ENCODE peak calls at places on chromosomes 12 and 14, in nine cellular contexts. One of them, this sample, is unnamed.
A peak's percentile ranks its signal among the peaks of the same experiment; 100 is the strongest.

GRCh38 chr14:79551591-79551990 is 659.7 kb downstream of the DIO2 start:
- DNase-seq in OCI-LY7: no peak
- DNase-seq in GM20000: no peak
- DNase-seq in PC-9: no peak
- DNase-seq in neural crest cell: no peak
- DNase-seq in endothelial cell: no peak
- DNase-seq in heart left ventricle: no peak
- DNase-seq in IMR-90: no peak
- DNase-seq in cardiac fibroblast: no peak
- DNase-seq in this sample: no peak

GRCh38 chr12:2284857-2285256 is 232.1 kb downstream of the CACNA1C start:
- DNase-seq in OCI-LY7: peak; percentile 87
- DNase-seq in GM20000: peak; percentile 47
- DNase-seq in PC-9: no peak
- DNase-seq in neural crest cell: peak; percentile 69
- DNase-seq in endothelial cell: peak; percentile 83
- DNase-seq in heart left ventricle: peak; percentile 89
- DNase-seq in IMR-90: peak; percentile 73
- DNase-seq in cardiac fibroblast: peak; percentile 86
- DNase-seq in this sample: peak; percentile 39

GRCh38 chr12:57276935-57277563 is 26.1 kb upstream of the STAC3 start:
- DNase-seq in OCI-LY7: peak; percentile 38
- DNase-seq in GM20000: no peak
- DNase-seq in PC-9: no peak
- DNase-seq in neural crest cell: no peak
- DNase-seq in endothelial cell: peak; percentile 45
- DNase-seq in heart left ventricle: no peak
- DNase-seq in IMR-90: peak; percentile 49
- DNase-seq in cardiac fibroblast: peak; percentile 57
- DNase-seq in this sample: no peak

GRCh38 chr12:70227911-70228310 is 15.3 kb upstream of the CNOT2 start:
- DNase-seq in OCI-LY7: no peak
- DNase-seq in GM20000: no peak
- DNase-seq in PC-9: no peak
- DNase-seq in neural crest cell: no peak
- DNase-seq in endothelial cell: no peak
- DNase-seq in heart left ventricle: no peak
- DNase-seq in IMR-90: no peak
- DNase-seq in cardiac fibroblast: no peak
- DNase-seq in this sample: no peak

GRCh38 chr14:96567289-96567899 is 65.2 kb downstream of the PAPOLA start:
- DNase-seq in OCI-LY7: peak; percentile 36
- DNase-seq in GM20000: no peak
- DNase-seq in PC-9: no peak
- DNase-seq in neural crest cell: no peak
- DNase-seq in endothelial cell: no peak
- DNase-seq in heart left ventricle: no peak
- DNase-seq in IMR-90: peak; percentile 50
- DNase-seq in cardiac fibroblast: peak; percentile 62
- DNase-seq in this sample: peak; percentile 13

GRCh38 chr12:69523433-69524330 is 53.5 kb downstream of the FRS2 start:
- DNase-seq in OCI-LY7: no peak
- DNase-seq in GM20000: no peak
- DNase-seq in PC-9: no peak
- DNase-seq in neural crest cell: no peak
- DNase-seq in endothelial cell: no peak
- DNase-seq in heart left ventricle: peak; percentile 54
- DNase-seq in IMR-90: no peak
- DNase-seq in cardiac fibroblast: no peak
- DNase-seq in this sample: no peak

GRCh38 chr12:20494803-20495202 is 126.5 kb downstream of the PDE3A start:
- DNase-seq in OCI-LY7: no peak
- DNase-seq in GM20000: no peak
- DNase-seq in PC-9: no peak
- DNase-seq in neural crest cell: no peak
- DNase-seq in endothelial cell: no peak
- DNase-seq in heart left ventricle: no peak
- DNase-seq in IMR-90: peak; percentile 59
- DNase-seq in cardiac fibroblast: no peak
- DNase-seq in this sample: no peak

GRCh38 chr12:123966596-123966995 is 6.0 kb downstream of the CCDC92 start:
- DNase-seq in OCI-LY7: no peak
- DNase-seq in GM20000: no peak
- DNase-seq in PC-9: no peak
- DNase-seq in neural crest cell: no peak
- DNase-seq in endothelial cell: no peak
- DNase-seq in heart left ventricle: no peak
- DNase-seq in IMR-90: peak; percentile 80
- DNase-seq in cardiac fibroblast: peak; percentile 23
- DNase-seq in this sample: no peak

GRCh38 chr12:67091204-67091603 is 178.0 kb upstream of the CAND1 start:
- DNase-seq in OCI-LY7: no peak
- DNase-seq in GM20000: no peak
- DNase-seq in PC-9: no peak
- DNase-seq in neural crest cell: no peak
- DNase-seq in endothelial cell: no peak
- DNase-seq in heart left ventricle: no peak
- DNase-seq in IMR-90: no peak
- DNase-seq in cardiac fibroblast: no peak
- DNase-seq in this sample: no peak

GRCh38 chr14:66284346-66284745 is 201.8 kb upstream of the CCDC196 start:
- DNase-seq in OCI-LY7: no peak
- DNase-seq in GM20000: no peak
- DNase-seq in PC-9: no peak
- DNase-seq in neural crest cell: no peak
- DNase-seq in endothelial cell: no peak
- DNase-seq in heart left ventricle: no peak
- DNase-seq in IMR-90: peak; percentile 0
- DNase-seq in cardiac fibroblast: no peak
- DNase-seq in this sample: no peak

GRCh38 chr12:85654456-85654840 is 181.8 kb downstream of the RASSF9 start:
- DNase-seq in OCI-LY7: no peak
- DNase-seq in GM20000: no peak
- DNase-seq in PC-9: no peak
- DNase-seq in neural crest cell: no peak
- DNase-seq in endothelial cell: no peak
- DNase-seq in heart left ventricle: no peak
- DNase-seq in IMR-90: no peak
- DNase-seq in cardiac fibroblast: no peak
- DNase-seq in this sample: no peak

GRCh38 chr12:32615441-32615840 is 63.7 kb upstream of the DNM1L start:
- DNase-seq in OCI-LY7: no peak
- DNase-seq in GM20000: no peak
- DNase-seq in PC-9: no peak
- DNase-seq in neural crest cell: no peak
- DNase-seq in endothelial cell: no peak
- DNase-seq in heart left ventricle: no peak
- DNase-seq in IMR-90: no peak
- DNase-seq in cardiac fibroblast: no peak
- DNase-seq in this sample: no peak

GRCh38 chr12:3175238-3175637 is 98.1 kb downstream of the TSPAN9 start:
- DNase-seq in OCI-LY7: no peak
- DNase-seq in GM20000: no peak
- DNase-seq in PC-9: no peak
- DNase-seq in neural crest cell: no peak
- DNase-seq in endothelial cell: no peak
- DNase-seq in heart left ventricle: no peak
- DNase-seq in IMR-90: no peak
- DNase-seq in cardiac fibroblast: no peak
- DNase-seq in this sample: no peak

GRCh38 chr12:7602287-7602686 is 63.4 kb downstream of the APOBEC1 start:
- DNase-seq in OCI-LY7: no peak
- DNase-seq in GM20000: no peak
- DNase-seq in PC-9: no peak
- DNase-seq in neural crest cell: no peak
- DNase-seq in endothelial cell: no peak
- DNase-seq in heart left ventricle: no peak
- DNase-seq in IMR-90: peak; percentile 11
- DNase-seq in cardiac fibroblast: no peak
- DNase-seq in this sample: no peak

DNA sequence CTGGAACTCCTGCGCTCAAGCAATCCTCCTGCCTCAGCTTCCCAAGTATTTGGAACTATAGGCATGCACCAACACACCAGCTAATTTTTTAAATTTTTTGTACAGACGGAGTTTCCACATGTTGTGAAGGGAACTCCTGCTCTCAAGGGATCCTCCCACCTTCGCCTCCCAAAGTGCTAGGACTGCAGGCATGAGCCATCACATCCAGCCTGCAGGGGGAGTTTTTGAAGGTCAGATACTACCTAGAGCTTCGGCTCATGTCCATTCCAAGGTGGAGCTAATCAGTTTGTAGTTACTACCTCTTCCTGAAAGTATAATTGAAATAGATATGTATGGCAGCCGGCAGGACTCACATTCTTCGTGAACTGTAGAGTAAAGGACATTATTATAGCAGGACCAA is 3.7 kb upstream of the TAS2R19 start:
- DNase-seq in OCI-LY7: peak; percentile 3
- DNase-seq in GM20000: no peak
- DNase-seq in PC-9: no peak
- DNase-seq in neural crest cell: no peak
- DNase-seq in endothelial cell: peak; percentile 26
- DNase-seq in heart left ventricle: no peak
- DNase-seq in IMR-90: no peak
- DNase-seq in cardiac fibroblast: no peak
- DNase-seq in this sample: no peak
- TF ChIP-seq CTCF in OCI-LY7: peak; percentile 39
- TF ChIP-seq CTCF in GM20000: no peak
- TF ChIP-seq CTCF in PC-9: no peak
- TF ChIP-seq CTCF in neural crest cell: no peak
- TF ChIP-seq CTCF in endothelial cell: no peak
- TF ChIP-seq CTCF in heart left ventricle: no peak
- TF ChIP-seq CTCF in IMR-90: no peak
- TF ChIP-seq CTCF in cardiac fibroblast: peak; percentile 32
- TF ChIP-seq CTCF in this sample: no peak

GRCh38 chr12:95371571-95371970 is 102.4 kb upstream of the METAP2 start:
- DNase-seq in OCI-LY7: no peak
- DNase-seq in GM20000: no peak
- DNase-seq in PC-9: no peak
- DNase-seq in neural crest cell: no peak
- DNase-seq in endothelial cell: no peak
- DNase-seq in heart left ventricle: no peak
- DNase-seq in IMR-90: no peak
- DNase-seq in cardiac fibroblast: no peak
- DNase-seq in this sample: no peak

GRCh38 chr12:95365912-95366311 is 108.0 kb upstream of the METAP2 start:
- DNase-seq in OCI-LY7: no peak
- DNase-seq in GM20000: no peak
- DNase-seq in PC-9: no peak
- DNase-seq in neural crest cell: no peak
- DNase-seq in endothelial cell: no peak
- DNase-seq in heart left ventricle: no peak
- DNase-seq in IMR-90: no peak
- DNase-seq in cardiac fibroblast: no peak
- DNase-seq in this sample: no peak

GRCh38 chr12:95368931-95369330 is 105.0 kb upstream of the METAP2 start:
- DNase-seq in OCI-LY7: no peak
- DNase-seq in GM20000: no peak
- DNase-seq in PC-9: no peak
- DNase-seq in neural crest cell: no peak
- DNase-seq in endothelial cell: no peak
- DNase-seq in heart left ventricle: no peak
- DNase-seq in IMR-90: no peak
- DNase-seq in cardiac fibroblast: no peak
- DNase-seq in this sample: no peak
- TF ChIP-seq CTCF in OCI-LY7: no peak
- TF ChIP-seq CTCF in GM20000: no peak
- TF ChIP-seq CTCF in PC-9: no peak
- TF ChIP-seq CTCF in neural crest cell: no peak
- TF ChIP-seq CTCF in endothelial cell: no peak
- TF ChIP-seq CTCF in heart left ventricle: no peak
- TF ChIP-seq CTCF in IMR-90: no peak
- TF ChIP-seq CTCF in cardiac fibroblast: no peak
- TF ChIP-seq CTCF in this sample: no peak

GRCh38 chr14:31967669-31967975 is 109.5 kb upstream of the ARHGAP5 start:
- DNase-seq in OCI-LY7: no peak
- DNase-seq in GM20000: no peak
- DNase-seq in PC-9: no peak
- DNase-seq in neural crest cell: no peak
- DNase-seq in endothelial cell: no peak
- DNase-seq in heart left ventricle: no peak
- DNase-seq in IMR-90: no peak
- DNase-seq in cardiac fibroblast: no peak
- DNase-seq in this sample: no peak

GRCh38 chr14:31968107-31968810 is 108.8 kb upstream of the ARHGAP5 start:
- DNase-seq in OCI-LY7: peak; percentile 27
- DNase-seq in GM20000: no peak
- DNase-seq in PC-9: no peak
- DNase-seq in neural crest cell: no peak
- DNase-seq in endothelial cell: no peak
- DNase-seq in heart left ventricle: no peak
- DNase-seq in IMR-90: peak; percentile 45
- DNase-seq in cardiac fibroblast: peak; percentile 12
- DNase-seq in this sample: no peak

GRCh38 chr14:31969841-31970240 is 107.3 kb upstream of the ARHGAP5 start:
- DNase-seq in OCI-LY7: no peak
- DNase-seq in GM20000: no peak
- DNase-seq in PC-9: no peak
- DNase-seq in neural crest cell: no peak
- DNase-seq in endothelial cell: no peak
- DNase-seq in heart left ventricle: no peak
- DNase-seq in IMR-90: no peak
- DNase-seq in cardiac fibroblast: no peak
- DNase-seq in this sample: no peak

GRCh38 chr14:31969371-31969770 is 107.7 kb upstream of the ARHGAP5 start:
- DNase-seq in OCI-LY7: no peak
- DNase-seq in GM20000: no peak
- DNase-seq in PC-9: no peak
- DNase-seq in neural crest cell: no peak
- DNase-seq in endothelial cell: no peak
- DNase-seq in heart left ventricle: no peak
- DNase-seq in IMR-90: no peak
- DNase-seq in cardiac fibroblast: no peak
- DNase-seq in this sample: no peak

GRCh38 chr14:31968912-31969311 is 108.2 kb upstream of the ARHGAP5 start:
- DNase-seq in OCI-LY7: no peak
- DNase-seq in GM20000: no peak
- DNase-seq in PC-9: no peak
- DNase-seq in neural crest cell: no peak
- DNase-seq in endothelial cell: no peak
- DNase-seq in heart left ventricle: no peak
- DNase-seq in IMR-90: no peak
- DNase-seq in cardiac fibroblast: no peak
- DNase-seq in this sample: no peak
- TF ChIP-seq CTCF in OCI-LY7: no peak
- TF ChIP-seq CTCF in GM20000: no peak
- TF ChIP-seq CTCF in PC-9: no peak
- TF ChIP-seq CTCF in neural crest cell: peak; percentile 25
- TF ChIP-seq CTCF in endothelial cell: no peak
- TF ChIP-seq CTCF in heart left ventricle: no peak
- TF ChIP-seq CTCF in IMR-90: no peak
- TF ChIP-seq CTCF in cardiac fibroblast: peak; percentile 1
- TF ChIP-seq CTCF in this sample: no peak

DNA sequence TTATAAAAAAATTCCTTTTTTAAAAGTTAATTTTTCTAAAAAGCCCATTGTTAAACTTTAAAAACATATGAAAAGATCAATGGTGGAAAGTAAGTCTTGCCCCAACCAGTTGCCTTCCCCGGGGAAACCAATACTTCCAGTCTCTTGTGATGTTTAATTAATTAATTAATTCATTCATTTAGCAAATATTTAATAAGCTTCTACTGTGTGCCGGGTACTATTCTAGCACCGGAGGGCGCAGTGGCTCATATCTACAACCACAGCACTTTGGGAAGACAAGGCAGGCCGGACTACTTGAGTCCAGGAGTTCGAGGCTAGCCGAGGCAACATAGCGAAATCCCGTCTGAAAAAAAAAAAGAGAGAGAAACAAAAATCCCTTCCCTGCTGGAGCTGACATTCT is 87.4 kb downstream of the HECTD4 start:
- DNase-seq in OCI-LY7: no peak
- DNase-seq in GM20000: no peak
- DNase-seq in PC-9: no peak
- DNase-seq in neural crest cell: no peak
- DNase-seq in endothelial cell: no peak
- DNase-seq in heart left ventricle: no peak
- DNase-seq in IMR-90: peak; percentile 51
- DNase-seq in cardiac fibroblast: peak; percentile 42
- DNase-seq in this sample: no peak
- TF ChIP-seq CTCF in OCI-LY7: peak; percentile 50
- TF ChIP-seq CTCF in GM20000: no peak
- TF ChIP-seq CTCF in PC-9: peak; percentile 34
- TF ChIP-seq CTCF in neural crest cell: no peak
- TF ChIP-seq CTCF in endothelial cell: no peak
- TF ChIP-seq CTCF in heart left ventricle: no peak
- TF ChIP-seq CTCF in IMR-90: peak; percentile 43
- TF ChIP-seq CTCF in cardiac fibroblast: peak; percentile 23
- TF ChIP-seq CTCF in this sample: peak; percentile 21

This sample was measured in GM10248.